ENCODE peak calls at places on chromosomes 6 and 20, in five cellular contexts. J is CD4-positive, alpha-beta T cell; U is fibroblast of gingiva; O is HS-5; N is fibroblast of mammary gland. T is an unnamed sample.

GRCh38 chr6:55474386-55474785 is 104.6 kb downstream of the HMGCLL1 start:
- DNase-seq in N (peak), O (no peak), J (no peak), U (no peak), T (no peak)

GRCh38 chr20:63534427-63534830 is 2.7 kb downstream of the PTK6 start:
- DNase-seq in N (no peak), U (no peak), O (no peak), J (no peak), T (no peak)

GRCh38 chr20:35629432-35630145 is 14.0 kb downstream of the SPAG4 start:
- DNase-seq in U (peak), J (no peak), N (no peak), O (no peak), T (no peak)

GRCh38 chr20:10794765-10795164 is 121.0 kb upstream of the JAG1 start:
- DNase-seq in O (no peak), J (no peak), U (no peak), N (no peak), T (no peak)

GRCh38 chr6:135667694-135668455 is 170.3 kb upstream of the AHI1 start:
- DNase-seq in O (no peak), N (peak), J (no peak), U (peak), T (peak)

GRCh38 chr6:70210462-70210861 is 92.4 kb downstream of the COL9A1 start:
- DNase-seq in J (no peak), U (no peak), O (no peak), N (peak), T (no peak)

GRCh38 chr6:135519343-135519742 is 21.8 kb upstream of the AHI1 start:
- DNase-seq in N (no peak), U (no peak), J (no peak), O (no peak), T (no peak)

GRCh38 chr6:26328265-26328844 is 36.6 kb upstream of the BTN3A2 start:
- DNase-seq in U (no peak), N (no peak), O (no peak), J (peak), T (no peak)

GRCh38 chr6:4583026-4583425 is 193.2 kb upstream of the CDYL start:
- DNase-seq in U (no peak), J (no peak), O (no peak), N (peak), T (no peak)

GRCh38 chr6:7673063-7673536 is 52.8 kb upstream of the BMP6 start:
- DNase-seq in J (no peak), U (peak), N (peak), O (no peak), T (no peak)

GRCh38 chr6:53728570-53729194 is 63.1 kb upstream of the KLHL31 start:
- DNase-seq in J (peak), N (peak), O (no peak), U (peak), T (no peak)

T was measured in GM04503.